ENCODE peak calls at places on chromosome 5, in ten cellular contexts. V, I, O, Z, L, K, F, S, P and T are unnamed samples.

GRCh38 chr5:89187268-89187667 is 304.3 kb upstream of the MEF2C start:
- DNase-seq in V (no peak), P (no peak), O (no peak), S (no peak), Z (no peak), I (no peak), L (no peak), F (no peak), K (no peak), T (no peak)

GRCh38 chr5:107739661-107740060 is 68.9 kb upstream of the EFNA5 start:
- DNase-seq in F (no peak), I (peak; percentile 6), O (no peak), V (peak; percentile 1), S (no peak), P (no peak), K (no peak), L (no peak), Z (peak; percentile 7), T (no peak)

GRCh38 chr5:160802567-160802966 is 49.4 kb downstream of the ATP10B start:
- DNase-seq in Z (no peak), O (no peak), V (no peak), S (no peak), P (no peak), F (no peak), I (peak; percentile 39), K (no peak), L (no peak), T (no peak)

GRCh38 chr5:10726179-10726912 is 34.7 kb downstream of the DAP start:
- DNase-seq in O (no peak), P (peak; percentile 18), S (no peak), I (no peak), K (no peak), Z (no peak), L (no peak), F (peak; percentile 9), V (no peak), T (no peak)

GRCh38 chr5:2207416-2207950 is 324.8 kb upstream of the IRX4 start:
- DNase-seq in K (no peak), V (no peak), Z (no peak), P (no peak), L (no peak), I (no peak), S (no peak), F (no peak), O (no peak), T (no peak)

GRCh38 chr5:76754765-76755164 is 38.8 kb downstream of the F2R start:
- DNase-seq in P (no peak), S (no peak), L (no peak), O (no peak), K (no peak), V (no peak), Z (no peak), F (no peak), I (no peak), T (no peak)

GRCh38 chr5:32369032-32369431 is 56.3 kb upstream of the MTMR12 start:
- DNase-seq in V (no peak), Z (no peak), I (no peak), K (no peak), F (no peak), P (no peak), S (no peak), O (no peak), L (no peak), T (no peak)

GRCh38 chr5:55847837-55848236 is 3.3 kb upstream of the IL31RA start:
- DNase-seq in P (no peak), I (no peak), Z (peak; percentile 54), S (no peak), F (no peak), K (no peak), V (no peak), L (no peak), O (no peak), T (no peak)

GRCh38 chr5:5103249-5103648 is 36.9 kb upstream of the ADAMTS16 start:
- DNase-seq in V (no peak), K (no peak), F (no peak), S (no peak), P (no peak), L (no peak), I (no peak), O (no peak), Z (no peak), T (no peak)

GRCh38 chr5:43804723-43805122 is 201.7 kb downstream of the NNT start:
- DNase-seq in Z (no peak), P (no peak), O (no peak), S (no peak), F (no peak), V (no peak), I (no peak), L (no peak), K (no peak), T (no peak)

GRCh38 chr5:138650196-138650595 is 75.0 kb upstream of the HSPA9 start:
- DNase-seq in V (no peak), L (no peak), O (no peak), S (no peak), P (no peak), I (no peak), Z (no peak), F (no peak), K (no peak), T (no peak)

GRCh38 chr5:113245427-113246052 is 189.2 kb downstream of the TSSK1B start:
- DNase-seq in I (no peak), P (peak; percentile 34), K (peak; percentile 38), F (no peak), O (no peak), S (no peak), V (no peak), Z (no peak), L (no peak), T (no peak)

GRCh38 chr5:67283275-67283987 is 86.8 kb upstream of the CD180 start:
- DNase-seq in K (no peak), S (no peak), P (peak; percentile 33), V (no peak), L (no peak), Z (no peak), F (no peak), O (no peak), I (no peak), T (no peak)

GRCh38 chr5:43997647-43998251 is 391.5 kb downstream of the FGF10 start:
- DNase-seq in Z (peak; percentile 1), L (no peak), F (no peak), S (no peak), K (no peak), I (peak; percentile 46), V (peak; percentile 38), P (peak; percentile 19), O (no peak), T (no peak)

GRCh38 chr5:37557734-37558293 is 178.7 kb downstream of the WDR70 start:
- DNase-seq in V (no peak), Z (no peak), I (no peak), K (no peak), F (no peak), S (no peak), P (no peak), L (no peak), O (no peak), T (no peak)

GRCh38 chr5:160289721-160290120 is 22.6 kb downstream of the CCNJL start:
- DNase-seq in V (no peak), I (no peak), P (no peak), Z (no peak), S (no peak), F (no peak), L (no peak), O (no peak), K (peak; percentile 35), T (no peak)

GRCh38 chr5:137622850-137623249 is 113.0 kb downstream of the KLHL3 start:
- DNase-seq in V (no peak), S (peak; percentile 74), I (no peak), O (peak; percentile 43), Z (no peak), F (no peak), L (peak; percentile 92), P (peak; percentile 48), K (no peak), T (no peak)

GRCh38 chr5:43042176-43042625 is 2.1 kb upstream of the ANXA2R start:
- DNase-seq in P (peak; percentile 75), I (peak; percentile 51), K (peak; percentile 78), L (peak; percentile 81), V (no peak), Z (peak; percentile 72), O (peak; percentile 42), S (peak; percentile 84), F (peak; percentile 96), T (peak; percentile 78)

GRCh38 chr5:25444697-25445096 is 799.9 kb upstream of the CDH10 start:
- DNase-seq in L (no peak), Z (no peak), V (no peak), K (no peak), O (no peak), I (no peak), F (no peak), S (no peak), P (no peak), T (no peak)

GRCh38 chr5:145752947-145753346 is 82.2 kb downstream of the PRELID2 start:
- DNase-seq in F (no peak), Z (peak; percentile 39), L (no peak), V (peak; percentile 69), P (peak; percentile 21), I (no peak), S (no peak), K (no peak), O (no peak), T (no peak)

GRCh38 chr5:151084363-151084762 is 3.5 kb upstream of the TNIP1 start:
- DNase-seq in I (no peak), F (no peak), V (no peak), Z (peak; percentile 75), S (no peak), L (no peak), K (no peak), O (no peak), P (peak; percentile 48), T (no peak)

GRCh38 chr5:176364765-176365662 is at the start of gene ARL10:
- DNase-seq in O (no peak), F (peak; percentile 55), V (peak; percentile 50), L (peak; percentile 53), Z (peak; percentile 36), P (peak; percentile 38), I (no peak), K (peak; percentile 65), S (peak; percentile 65), T (peak; percentile 47)

GRCh38 chr5:168291281-168291960 is at the start of gene WWC1:
- DNase-seq in F (peak; percentile 45), L (no peak), S (no peak), I (peak; percentile 93), P (peak; percentile 37), Z (peak; percentile 36), K (peak; percentile 89), V (peak; percentile 36), O (no peak), T (peak; percentile 65)

GRCh38 chr5:121949885-121950284 is 11.9 kb upstream of the SRFBP1 start:
- DNase-seq in F (peak; percentile 17), V (peak; percentile 35), Z (peak; percentile 61), O (no peak), L (no peak), S (no peak), I (peak; percentile 70), P (peak; percentile 71), K (peak; percentile 63), T (no peak)

GRCh38 chr5:38265546-38266179 is 7.3 kb downstream of the EGFLAM start:
- DNase-seq in V (peak; percentile 19), Z (peak; percentile 48), S (peak; percentile 81), K (peak; percentile 88), F (peak; percentile 26), I (peak; percentile 78), L (peak; percentile 54), P (peak; percentile 68), O (peak; percentile 48), T (no peak)

GRCh38 chr5:55897905-55898304 is 46.7 kb downstream of the IL31RA start:
- DNase-seq in P (peak; percentile 91), L (peak; percentile 48), Z (peak; percentile 97), V (peak; percentile 98), O (no peak), F (no peak), I (no peak), K (no peak), S (peak; percentile 65), T (no peak)

GRCh38 chr5:53923969-53924876 is 363.8 kb downstream of the NDUFS4 start:
- DNase-seq in L (no peak), F (no peak), V (no peak), Z (peak; percentile 32), S (no peak), P (peak; percentile 40), O (no peak), K (no peak), I (no peak), T (no peak)

GRCh38 chr5:131630963-131631350 is 4.1 kb downstream of the RAPGEF6 start:
- DNase-seq in I (peak; percentile 15), V (no peak), L (no peak), K (no peak), F (no peak), P (no peak), S (no peak), O (no peak), Z (peak; percentile 32), T (no peak)